ENCODE peak calls at places on chromosome 15, in eight cellular contexts. V, C, T, O, Q, Y, K and P are unnamed samples.
A peak's percentile ranks its signal among the peaks of the same experiment; 100 is the strongest.

GRCh38 chr15:99433757-99434211 is 132.0 kb upstream of the MEF2A start:
- DNase-seq in C (peak; percentile 35), V (no peak), T (no peak), K (peak; percentile 56), Q (peak; percentile 3), Y (no peak), O (no peak), P (peak; percentile 35)

GRCh38 chr15:39574416-39574815 is 6.5 kb upstream of the THBS1 start:
- DNase-seq in Y (no peak), V (no peak), O (no peak), T (no peak), K (no peak), Q (no peak), C (no peak), P (no peak)

GRCh38 chr15:55990516-55990915 is 2.9 kb downstream of the NEDD4 start:
- DNase-seq in Y (no peak), T (no peak), V (no peak), Q (no peak), C (no peak), O (no peak), K (no peak), P (no peak)

GRCh38 chr15:59247364-59247763 is 40.7 kb downstream of the LDHAL6B start:
- DNase-seq in T (peak; percentile 44), Y (peak; percentile 74), K (peak; percentile 72), O (peak; percentile 72), Q (peak; percentile 64), C (peak; percentile 81), V (no peak), P (peak; percentile 30)

GRCh38 chr15:100918690-100919480 is at the start of gene LRRK1:
- DNase-seq in Y (peak; percentile 40), V (no peak), K (peak; percentile 71), Q (peak; percentile 26), T (no peak), O (peak; percentile 58), C (no peak), P (peak; percentile 46)

GRCh38 chr15:41917767-41918430 is 24.0 kb upstream of the SPTBN5 start:
- DNase-seq in K (peak; percentile 67), Q (no peak), Y (peak; percentile 84), V (peak; percentile 57), T (no peak), O (peak; percentile 85), C (peak; percentile 70), P (peak; percentile 69)

GRCh38 chr15:52710050-52710709 is 31.0 kb upstream of the ATOSA start:
- DNase-seq in Q (no peak), Y (no peak), T (no peak), C (no peak), K (no peak), O (no peak), V (no peak), P (no peak)

GRCh38 chr15:29095746-29096145 is 173.9 kb downstream of the NSMCE3 start:
- DNase-seq in Q (no peak), V (no peak), Y (no peak), C (no peak), T (no peak), O (no peak), K (peak; percentile 57), P (no peak)

GRCh38 chr15:97875513-97876285 is 84.8 kb upstream of the ARRDC4 start:
- DNase-seq in Y (no peak), V (peak; percentile 34), K (no peak), Q (no peak), O (no peak), T (no peak), C (no peak), P (peak; percentile 38)

GRCh38 chr15:42079401-42079908 is 14.9 kb downstream of the PLA2G4D start:
- DNase-seq in C (peak; percentile 13), Q (no peak), T (no peak), O (no peak), K (peak; percentile 37), V (no peak), Y (no peak), P (peak; percentile 15)

GRCh38 chr15:68666120-68666811 is 87.5 kb downstream of the CORO2B start:
- DNase-seq in O (no peak), T (no peak), K (peak; percentile 41), C (peak; percentile 33), Q (no peak), V (no peak), Y (no peak), P (no peak)

GRCh38 chr15:60949034-60949977 is 279.8 kb downstream of the RORA start:
- DNase-seq in Q (no peak), Y (peak; percentile 76), T (no peak), C (no peak), O (no peak), V (no peak), K (no peak), P (no peak)

GRCh38 chr15:69656271-69657030 is 203.8 kb downstream of the RPLP1 start:
- DNase-seq in K (no peak), O (no peak), Y (no peak), T (no peak), Q (no peak), V (no peak), C (peak; percentile 50), P (peak; percentile 23)

GRCh38 chr15:40280260-40281056 is 2.4 kb downstream of the ANKRD63 start:
- DNase-seq in V (no peak), O (no peak), Y (no peak), Q (no peak), C (no peak), T (no peak), K (no peak), P (no peak)

GRCh38 chr15:58146734-58147133 is 8.6 kb downstream of the AQP9 start:
- DNase-seq in T (no peak), V (no peak), Q (no peak), C (peak; percentile 53), Y (no peak), O (peak; percentile 60), K (no peak), P (no peak)

GRCh38 chr15:51180534-51180933 is 85.8 kb upstream of the TNFAIP8L3 start:
- DNase-seq in C (no peak), V (no peak), T (no peak), O (no peak), Y (no peak), K (no peak), Q (no peak), P (no peak)

GRCh38 chr15:51180009-51180408 is 85.3 kb upstream of the TNFAIP8L3 start:
- DNase-seq in T (no peak), C (no peak), Q (no peak), V (no peak), Y (no peak), K (no peak), O (no peak), P (no peak)

GRCh38 chr15:51181221-51181620 is 86.5 kb upstream of the TNFAIP8L3 start:
- DNase-seq in Q (no peak), K (no peak), O (no peak), V (no peak), C (no peak), T (no peak), Y (no peak), P (no peak)

GRCh38 chr15:51183076-51183475 is 88.4 kb upstream of the TNFAIP8L3 start:
- DNase-seq in O (no peak), Y (no peak), Q (no peak), C (no peak), K (no peak), T (no peak), V (no peak), P (no peak)

DNA sequence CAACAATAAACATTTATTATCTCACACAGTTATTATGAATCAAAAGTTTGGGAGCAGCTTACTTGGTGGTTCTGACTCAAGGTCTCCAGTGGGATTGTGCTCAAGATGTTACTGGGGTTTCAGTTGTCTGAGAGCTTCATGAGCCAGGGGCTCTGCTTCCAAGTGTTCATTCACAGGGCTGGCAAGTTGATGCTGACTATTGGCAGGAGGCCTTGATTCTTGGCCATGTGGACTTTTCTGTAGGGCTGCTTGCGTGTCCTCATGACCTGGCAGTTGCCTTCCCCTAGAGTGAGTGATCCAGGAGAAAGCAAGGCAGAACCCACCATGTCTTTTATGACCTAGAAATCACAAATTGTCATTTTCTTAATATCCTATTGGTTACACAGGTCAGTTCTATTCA is 87.2 kb upstream of the TNFAIP8L3 start:
- DNase-seq in O (no peak), Y (no peak), K (no peak), Q (no peak), T (no peak), V (no peak), C (no peak), P (no peak)
- H3K27me3 ChIP-seq in O (peaks cover 32% of the 10 kb centered on the region), Y (peaks cover 55% of the 10 kb centered on the region), K (no peaks in the 10 kb centered on the region), Q (no peaks in the 10 kb centered on the region), T (no peaks in the 10 kb centered on the region), V (no peaks in the 10 kb centered on the region), C (no peaks in the 10 kb centered on the region), P (no peaks in the 10 kb centered on the region)

DNA sequence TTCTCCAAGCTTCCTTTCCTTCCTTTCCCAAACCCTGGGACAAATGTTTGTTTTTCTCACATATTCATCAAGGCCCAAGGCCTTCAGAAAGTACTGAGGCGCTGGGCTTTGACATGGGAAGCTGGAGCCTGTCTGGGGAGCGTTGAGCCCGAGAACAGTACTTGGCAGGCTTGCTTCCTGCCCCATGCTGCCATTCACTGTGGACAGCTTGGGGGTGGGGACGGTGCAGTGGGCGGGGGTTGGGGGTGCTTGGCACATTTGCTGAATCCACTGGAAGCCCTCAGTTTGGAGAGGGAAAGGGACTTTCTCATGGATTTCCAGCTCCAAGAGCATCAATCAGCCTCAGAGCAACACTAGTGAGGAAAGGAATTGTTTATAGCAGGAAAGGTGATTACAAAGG is 199.7 kb upstream of the RGMA start:
- DNase-seq in Q (no peak), C (no peak), V (no peak), T (no peak), Y (no peak), O (no peak), K (no peak), P (no peak)
- H3K27me3 ChIP-seq in Q (peaks cover 90% of the 10 kb centered on the region), C (no peaks in the 10 kb centered on the region), V (peaks cover 8% of the 10 kb centered on the region), T (no peaks in the 10 kb centered on the region), Y (no peaks in the 10 kb centered on the region), O (peaks cover 71% of the 10 kb centered on the region), K (no peaks in the 10 kb centered on the region), P (no peaks in the 10 kb centered on the region)

GRCh38 chr15:89362203-89363101 is 27.8 kb upstream of the POLG start:
- DNase-seq in C (no peak), Y (no peak), O (no peak), K (no peak), T (no peak), Q (peak; percentile 82), V (no peak), P (no peak)

GRCh38 chr15:89363770-89364169 is 29.1 kb upstream of the POLG start:
- DNase-seq in O (no peak), Y (no peak), T (no peak), K (no peak), V (no peak), Q (peak; percentile 65), C (no peak), P (no peak)

GRCh38 chr15:89361451-89362202 is 27.0 kb upstream of the POLG start:
- DNase-seq in K (no peak), C (peak; percentile 69), O (peak; percentile 57), T (peak; percentile 56), V (no peak), Q (peak; percentile 76), Y (peak; percentile 52), P (peak; percentile 64)

GRCh38 chr15:89364341-89364740 is 29.7 kb upstream of the POLG start:
- DNase-seq in V (no peak), O (no peak), K (no peak), Y (no peak), C (peak; percentile 62), Q (no peak), T (no peak), P (no peak)

GRCh38 chr15:89363133-89363532 is 28.5 kb upstream of the POLG start:
- DNase-seq in Q (no peak), K (no peak), O (no peak), Y (no peak), V (no peak), T (no peak), C (no peak), P (no peak)
- H3K27me3 ChIP-seq in Q (peaks cover 4% of the 10 kb centered on the region), K (peaks cover 100% of the 10 kb centered on the region), O (peaks cover 43% of the 10 kb centered on the region), Y (peaks cover 89% of the 10 kb centered on the region), V (peaks cover 6% of the 10 kb centered on the region), T (peaks cover 42% of the 10 kb centered on the region), C (peaks cover 92% of the 10 kb centered on the region), P (peaks cover 37% of the 10 kb centered on the region)

GRCh38 chr15:82646250-82647044 is 716 bp downstream of the CPEB1 start:
- DNase-seq in T (no peak), Q (no peak), K (no peak), Y (no peak), V (no peak), O (no peak), C (peak; percentile 69), P (peak; percentile 73)
- H3K27me3 ChIP-seq in T (peaks cover 11% of the 10 kb centered on the region), Q (no peaks in the 10 kb centered on the region), K (peaks cover 36% of the 10 kb centered on the region), Y (peaks cover 50% of the 10 kb centered on the region), V (peaks cover 17% of the 10 kb centered on the region), O (peaks cover 12% of the 10 kb centered on the region), C (no peaks in the 10 kb centered on the region), P (no peaks in the 10 kb centered on the region)